ENCODE peak calls at places on chromosomes 6 and 20, in five cellular contexts. H is CD8-positive, alpha-beta T cell; R is kidney epithelial cell; U is sigmoid colon; X is astrocyte of the spinal cord. E is an unnamed sample.

GRCh38 chr20:17809714-17810631 is 110.2 kb downstream of the BANF2 start:
- DNase-seq in H (no peak), R (peak; percentile 55), U (peak; percentile 49), X (no peak), E (peak; percentile 76)

GRCh38 chr6:105553174-105553573 is 150.3 kb upstream of the PREP start:
- DNase-seq in H (no peak), U (no peak), X (no peak), R (no peak), E (no peak)

GRCh38 chr20:20710847-20711315 is 1.6 kb downstream of the RALGAPA2 start:
- DNase-seq in H (no peak), U (no peak), X (no peak), R (peak; percentile 14), E (no peak)

GRCh38 chr6:158047120-158047518 is 65.5 kb downstream of the SYNJ2 start:
- DNase-seq in U (no peak), X (peak; percentile 75), H (peak; percentile 56), R (no peak), E (peak; percentile 72)

GRCh38 chr6:41040101-41040910 is 1.3 kb upstream of the UNC5CL start:
- DNase-seq in X (no peak), U (no peak), R (peak; percentile 82), H (no peak), E (no peak)

GRCh38 chr20:18702736-18703135 is 110.8 kb upstream of the SCP2D1 start:
- DNase-seq in R (no peak), X (peak; percentile 15), U (no peak), H (no peak), E (peak; percentile 38)

GRCh38 chr20:34999782-35000181 is 44.1 kb downstream of the MYH7B start:
- DNase-seq in X (no peak), H (no peak), R (no peak), U (no peak), E (no peak)

GRCh38 chr6:76770166-76770565 is 693.1 kb downstream of the HTR1B start:
- DNase-seq in H (no peak), U (no peak), X (no peak), R (no peak), E (no peak)

GRCh38 chr6:41098366-41098765 is 25.6 kb downstream of the NFYA start:
- DNase-seq in X (peak; percentile 32), R (no peak), U (no peak), H (no peak), E (no peak)

GRCh38 chr20:4444404-4444803 is 277.3 kb upstream of the PRND start:
- DNase-seq in X (peak; percentile 76), R (no peak), U (no peak), H (no peak), E (no peak)

GRCh38 chr6:15378864-15379263 is 133.0 kb downstream of the JARID2 start:
- DNase-seq in X (no peak), R (no peak), H (no peak), U (no peak), E (no peak)

GRCh38 chr6:32298632-32299336 is 72.9 kb downstream of the TSBP1 start:
- DNase-seq in X (no peak), H (no peak), U (no peak), R (no peak), E (peak; percentile 74)

GRCh38 chr6:147448775-147449174 is 59.7 kb upstream of the SAMD5 start:
- DNase-seq in R (no peak), X (no peak), U (no peak), H (no peak), E (no peak)

GRCh38 chr20:63698739-63699465 is 2.5 kb downstream of the TNFRSF6B start:
- DNase-seq in H (no peak), R (peak; percentile 75), U (peak; percentile 83), X (peak; percentile 93), E (peak; percentile 91)

GRCh38 chr20:21693322-21693721 is 12.1 kb upstream of the PAX1 start:
- DNase-seq in R (no peak), H (no peak), X (no peak), U (no peak), E (no peak)

GRCh38 chr20:4671015-4671414 is 50.7 kb upstream of the PRND start:
- DNase-seq in H (no peak), U (no peak), R (no peak), X (no peak), E (no peak)

GRCh38 chr6:41713161-41713649 is 22.2 kb downstream of the TFEB start:
- DNase-seq in R (no peak), X (peak; percentile 47), H (no peak), U (peak; percentile 90), E (peak; percentile 54)

GRCh38 chr6:140153703-140154102 is 779.3 kb upstream of the CITED2 start:
- DNase-seq in R (no peak), H (no peak), U (no peak), X (peak; percentile 14), E (no peak)

GRCh38 chr20:13261460-13262301 is 40.6 kb downstream of the ISM1 start:
- DNase-seq in H (peak; percentile 69), X (peak; percentile 61), U (no peak), R (no peak), E (peak; percentile 53)

GRCh38 chr6:75611011-75611701 is 9.5 kb downstream of the SENP6 start:
- DNase-seq in R (no peak), U (no peak), H (no peak), X (no peak), E (no peak)

GRCh38 chr20:20212675-20213096 is 155.2 kb upstream of the INSM1 start:
- DNase-seq in U (no peak), R (no peak), X (no peak), H (no peak), E (no peak)

GRCh38 chr20:9287826-9288225 is 218.9 kb downstream of the PLCB4 start:
- DNase-seq in R (no peak), H (no peak), U (no peak), X (no peak), E (no peak)

GRCh38 chr6:85865665-85866372 is 223.1 kb upstream of the SYNCRIP start:
- DNase-seq in H (no peak), U (no peak), R (peak; percentile 61), X (peak; percentile 77), E (peak; percentile 65)

GRCh38 chr6:89323461-89324098 is 8.5 kb upstream of the GABRR2 start:
- DNase-seq in H (no peak), U (no peak), X (peak; percentile 22), R (no peak), E (peak; percentile 82)

GRCh38 chr6:14286144-14286543 is 168.6 kb downstream of the CD83 start:
- DNase-seq in X (peak; percentile 87), U (no peak), H (no peak), R (no peak), E (peak; percentile 30)

GRCh38 chr6:104940881-104941693 is 15.8 kb upstream of the LIN28B start:
- DNase-seq in R (no peak), H (peak; percentile 23), U (no peak), X (peak; percentile 32), E (peak; percentile 59)

GRCh38 chr6:108771421-108771820 is 76.8 kb upstream of the ARMC2 start:
- DNase-seq in X (no peak), U (no peak), H (no peak), R (no peak), E (no peak)

GRCh38 chr6:37104935-37105781 is 64.8 kb upstream of the PIM1 start:
- DNase-seq in X (no peak), U (no peak), R (no peak), H (no peak), E (no peak)

GRCh38 chr6:43873806-43874714 is 104.0 kb downstream of the VEGFA start:
- DNase-seq in R (no peak), U (no peak), H (no peak), X (no peak), E (no peak)

GRCh38 chr6:111734068-111734825 is 128.6 kb upstream of the TRAF3IP2 start:
- DNase-seq in R (no peak), H (no peak), U (no peak), X (peak; percentile 87), E (peak; percentile 36)

DNA sequence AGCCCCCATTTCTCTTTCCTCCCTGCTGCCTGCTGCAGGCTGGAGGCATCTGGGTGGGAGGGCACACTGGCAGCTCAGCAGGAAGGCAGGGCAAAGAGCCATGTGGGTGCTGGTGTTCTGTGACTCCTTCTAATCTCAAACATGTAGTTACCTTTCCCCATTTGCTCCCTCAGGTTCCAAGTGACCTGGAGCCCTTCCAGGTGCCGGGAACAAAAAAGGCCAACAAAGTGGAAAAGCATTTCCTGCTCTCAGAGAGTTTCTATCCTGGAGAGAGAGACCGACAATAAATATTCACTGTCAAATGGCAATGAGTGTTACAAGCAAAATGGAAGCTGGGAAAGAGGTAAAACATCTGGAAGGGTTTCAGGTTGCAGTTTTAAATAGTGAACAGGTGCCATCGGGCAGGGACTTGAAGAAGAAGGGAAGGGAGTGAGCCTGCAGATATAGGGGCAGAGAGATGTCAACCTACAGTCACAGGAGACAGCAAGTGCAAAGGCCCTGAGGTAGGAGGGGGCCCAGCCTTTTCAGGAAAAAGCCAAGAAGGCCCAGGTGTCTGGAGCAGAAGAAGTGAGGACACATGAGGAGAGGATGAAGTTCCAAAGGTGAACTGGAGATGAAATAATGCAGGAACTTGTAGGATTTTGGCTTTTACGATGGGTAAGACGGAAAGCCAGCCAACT is 43.6 kb upstream of the IYD start:
- DNase-seq in R (peak; percentile 35), H (no peak), U (no peak), X (no peak), E (no peak)
- TF ChIP-seq CTCF in R (no peak), H (no peak), U (no peak), X (no peak), E (no peak)

GRCh38 chr6:29967379-29968010 is 25.2 kb downstream of the HLA-A start:
- DNase-seq in X (peak; percentile 13), R (no peak), H (no peak), U (no peak), E (peak; percentile 52)
- TF ChIP-seq CTCF in X (no peak), R (no peak), H (no peak), U (no peak), E (peak; percentile 13)

DNA sequence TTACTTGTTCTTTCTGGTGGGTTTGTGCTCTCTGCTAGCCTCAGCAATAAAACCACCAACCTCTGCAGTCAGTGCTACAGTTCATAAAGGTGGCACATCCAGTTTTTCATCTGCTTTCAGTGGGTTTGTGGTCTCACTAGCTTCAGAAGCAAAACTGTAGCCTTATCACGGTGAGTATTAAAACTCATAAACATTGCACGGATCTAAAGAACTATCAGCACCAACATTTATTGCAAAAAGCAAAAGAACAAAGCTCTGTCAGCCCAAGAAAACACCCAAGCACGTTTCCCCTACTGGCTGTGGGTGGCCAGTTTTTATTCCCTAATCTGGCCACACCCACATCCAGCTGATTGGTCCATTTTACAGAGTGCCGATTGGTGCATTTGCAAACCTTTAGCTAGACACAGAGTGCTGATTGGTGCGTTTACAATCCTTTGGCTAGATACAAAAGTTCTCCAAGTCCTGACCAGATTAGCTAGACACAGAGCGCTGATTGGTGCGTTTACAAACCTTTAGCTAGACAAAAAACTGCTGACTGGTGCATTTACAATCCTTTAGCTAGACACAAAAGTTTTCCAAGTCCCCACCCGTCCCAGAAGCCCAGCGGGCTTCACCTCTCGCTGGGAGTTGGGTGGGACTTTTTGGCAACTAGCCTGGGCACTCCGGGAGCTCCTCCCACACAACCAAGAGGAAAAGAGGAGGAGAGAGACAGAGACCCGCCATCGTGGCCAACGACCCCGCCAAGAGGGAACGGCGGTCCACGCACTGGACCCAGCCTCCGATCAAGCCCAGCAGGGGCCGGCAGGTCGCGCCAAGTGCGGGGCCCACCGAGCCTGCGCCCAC is 3.3 kb upstream of the TMEM14C start:
- DNase-seq in H (peak; percentile 50), U (no peak), R (no peak), X (peak; percentile 7), E (peak; percentile 18)
- TF ChIP-seq CTCF in H (no peak), U (no peak), R (no peak), X (no peak), E (no peak)

DNA sequence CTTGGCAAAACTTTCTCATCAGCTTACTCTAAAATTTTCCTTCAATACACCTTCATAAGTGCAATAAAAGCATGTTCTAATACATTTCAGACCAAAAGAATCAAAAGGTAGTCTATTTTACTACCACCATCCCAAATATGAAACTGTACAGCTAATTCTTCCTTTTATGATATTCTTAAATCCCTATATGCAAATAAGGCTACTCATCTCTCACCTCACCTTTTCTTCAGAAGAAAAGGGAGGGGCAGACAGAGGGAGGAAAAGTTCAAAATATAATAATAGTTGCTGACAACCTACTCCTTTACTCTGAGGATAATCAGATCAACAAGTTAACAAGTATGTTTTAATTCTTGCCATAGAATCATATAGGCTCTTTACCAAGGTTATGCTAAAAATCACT is 7.4 kb downstream of the C6orf120 start:
- DNase-seq in H (no peak), R (no peak), U (no peak), X (no peak), E (no peak)
- TF ChIP-seq CTCF in H (no peak), R (no peak), U (no peak), X (no peak), E (no peak)